ENCODE peak calls at places on chromosomes 12 and 14, in seven cellular contexts. One of them, this sample, is unnamed.

GRCh38 chr12:93786669-93787397 is 109.7 kb downstream of the CRADD start:
- DNase-seq in PC-3: peak; percentile 75
- DNase-seq in WERI-Rb-1: no peak
- DNase-seq in NCI-H146: no peak
- DNase-seq in CD8-positive, alpha-beta memory T cell: no peak
- DNase-seq in left lobe of liver: no peak
- DNase-seq in bronchial epithelial cell: peak; percentile 77
- DNase-seq in this sample: no peak

GRCh38 chr12:52086366-52086765 is 6.9 kb downstream of the SMIM41 start:
- DNase-seq in PC-3: no peak
- DNase-seq in WERI-Rb-1: no peak
- DNase-seq in NCI-H146: no peak
- DNase-seq in CD8-positive, alpha-beta memory T cell: no peak
- DNase-seq in left lobe of liver: no peak
- DNase-seq in bronchial epithelial cell: no peak
- DNase-seq in this sample: no peak

GRCh38 chr14:92456215-92457017 is 57.2 kb upstream of the RIN3 start:
- DNase-seq in PC-3: peak; percentile 73
- DNase-seq in WERI-Rb-1: peak; percentile 80
- DNase-seq in NCI-H146: peak; percentile 25
- DNase-seq in CD8-positive, alpha-beta memory T cell: no peak
- DNase-seq in left lobe of liver: no peak
- DNase-seq in bronchial epithelial cell: peak; percentile 29
- DNase-seq in this sample: peak; percentile 63

GRCh38 chr12:68451261-68452091 is 119.3 kb upstream of the MDM1 start:
- DNase-seq in PC-3: peak; percentile 27
- DNase-seq in WERI-Rb-1: no peak
- DNase-seq in NCI-H146: no peak
- DNase-seq in CD8-positive, alpha-beta memory T cell: no peak
- DNase-seq in left lobe of liver: peak; percentile 49
- DNase-seq in bronchial epithelial cell: peak; percentile 50
- DNase-seq in this sample: peak; percentile 46

GRCh38 chr12:48883305-48884171 is 17.9 kb upstream of the RND1 start:
- DNase-seq in PC-3: no peak
- DNase-seq in WERI-Rb-1: no peak
- DNase-seq in NCI-H146: peak; percentile 51
- DNase-seq in CD8-positive, alpha-beta memory T cell: no peak
- DNase-seq in left lobe of liver: peak; percentile 78
- DNase-seq in bronchial epithelial cell: peak; percentile 35
- DNase-seq in this sample: no peak

GRCh38 chr12:29901585-29901984 is 117.8 kb upstream of the TMTC1 start:
- DNase-seq in PC-3: peak; percentile 31
- DNase-seq in WERI-Rb-1: no peak
- DNase-seq in NCI-H146: no peak
- DNase-seq in CD8-positive, alpha-beta memory T cell: no peak
- DNase-seq in left lobe of liver: no peak
- DNase-seq in bronchial epithelial cell: no peak
- DNase-seq in this sample: no peak

GRCh38 chr14:77598366-77599050 is 17.9 kb downstream of the SPTLC2 start:
- DNase-seq in PC-3: no peak
- DNase-seq in WERI-Rb-1: no peak
- DNase-seq in NCI-H146: no peak
- DNase-seq in CD8-positive, alpha-beta memory T cell: peak; percentile 31
- DNase-seq in left lobe of liver: no peak
- DNase-seq in bronchial epithelial cell: peak; percentile 25
- DNase-seq in this sample: no peak

GRCh38 chr12:53806689-53807088 is 54.9 kb upstream of the CISTR start:
- DNase-seq in PC-3: peak; percentile 57
- DNase-seq in WERI-Rb-1: no peak
- DNase-seq in NCI-H146: no peak
- DNase-seq in CD8-positive, alpha-beta memory T cell: no peak
- DNase-seq in left lobe of liver: no peak
- DNase-seq in bronchial epithelial cell: no peak
- DNase-seq in this sample: no peak

GRCh38 chr14:95956601-95957460 is 80.2 kb downstream of the TUNAR start:
- DNase-seq in PC-3: no peak
- DNase-seq in WERI-Rb-1: no peak
- DNase-seq in NCI-H146: no peak
- DNase-seq in CD8-positive, alpha-beta memory T cell: no peak
- DNase-seq in left lobe of liver: no peak
- DNase-seq in bronchial epithelial cell: no peak
- DNase-seq in this sample: no peak

GRCh38 chr14:92647499-92648279 is 100.7 kb downstream of the LGMN start:
- DNase-seq in PC-3: peak; percentile 25
- DNase-seq in WERI-Rb-1: no peak
- DNase-seq in NCI-H146: no peak
- DNase-seq in CD8-positive, alpha-beta memory T cell: no peak
- DNase-seq in left lobe of liver: no peak
- DNase-seq in bronchial epithelial cell: no peak
- DNase-seq in this sample: no peak

GRCh38 chr14:103314496-103315277 is 19.4 kb upstream of the EIF5 start:
- DNase-seq in PC-3: no peak
- DNase-seq in WERI-Rb-1: no peak
- DNase-seq in NCI-H146: no peak
- DNase-seq in CD8-positive, alpha-beta memory T cell: no peak
- DNase-seq in left lobe of liver: peak; percentile 60
- DNase-seq in bronchial epithelial cell: no peak
- DNase-seq in this sample: no peak

GRCh38 chr12:88643685-88644084 is 63.4 kb upstream of the KITLG start:
- DNase-seq in PC-3: no peak
- DNase-seq in WERI-Rb-1: no peak
- DNase-seq in NCI-H146: no peak
- DNase-seq in CD8-positive, alpha-beta memory T cell: no peak
- DNase-seq in left lobe of liver: no peak
- DNase-seq in bronchial epithelial cell: no peak
- DNase-seq in this sample: no peak

GRCh38 chr12:17077594-17077993 is 471.6 kb upstream of the LMO3 start:
- DNase-seq in PC-3: no peak
- DNase-seq in WERI-Rb-1: no peak
- DNase-seq in NCI-H146: no peak
- DNase-seq in CD8-positive, alpha-beta memory T cell: no peak
- DNase-seq in left lobe of liver: no peak
- DNase-seq in bronchial epithelial cell: no peak
- DNase-seq in this sample: no peak

GRCh38 chr14:56846970-56847928 is 37.0 kb upstream of the OTX2 start:
- DNase-seq in PC-3: no peak
- DNase-seq in WERI-Rb-1: no peak
- DNase-seq in NCI-H146: peak; percentile 27
- DNase-seq in CD8-positive, alpha-beta memory T cell: no peak
- DNase-seq in left lobe of liver: no peak
- DNase-seq in bronchial epithelial cell: no peak
- DNase-seq in this sample: no peak

GRCh38 chr12:131592972-131593371 is 117.9 kb upstream of the SFSWAP start:
- DNase-seq in PC-3: no peak
- DNase-seq in WERI-Rb-1: no peak
- DNase-seq in NCI-H146: no peak
- DNase-seq in CD8-positive, alpha-beta memory T cell: no peak
- DNase-seq in left lobe of liver: no peak
- DNase-seq in bronchial epithelial cell: no peak
- DNase-seq in this sample: no peak

GRCh38 chr12:32390572-32391219 is 8.7 kb upstream of the FGD4 start:
- DNase-seq in PC-3: no peak
- DNase-seq in WERI-Rb-1: no peak
- DNase-seq in NCI-H146: no peak
- DNase-seq in CD8-positive, alpha-beta memory T cell: no peak
- DNase-seq in left lobe of liver: peak; percentile 42
- DNase-seq in bronchial epithelial cell: peak; percentile 26
- DNase-seq in this sample: peak; percentile 68

GRCh38 chr14:69325086-69325485 is 65.1 kb downstream of the GALNT16 start:
- DNase-seq in PC-3: no peak
- DNase-seq in WERI-Rb-1: no peak
- DNase-seq in NCI-H146: no peak
- DNase-seq in CD8-positive, alpha-beta memory T cell: no peak
- DNase-seq in left lobe of liver: peak; percentile 5
- DNase-seq in bronchial epithelial cell: no peak
- DNase-seq in this sample: no peak